ENCODE peak calls at places on chromosome 18, in seven cellular contexts. Q is Peyer's patch, T is vagina, M is HCT116, O is psoas muscle, U is WERI-Rb-1, N is dorsolateral prefrontal cortex. K is an unnamed sample.

GRCh38 chr18:58013241-58014211 is 30.5 kb upstream of the NEDD4L start:
- DNase-seq in Q (no peak), T (no peak), M (no peak), O (no peak), U (no peak), N (no peak), K (no peak)

GRCh38 chr18:41761329-41762028 is 193.6 kb upstream of the PIK3C3 start:
- DNase-seq in Q (no peak), T (no peak), M (no peak), O (no peak), U (no peak), N (no peak), K (no peak)

GRCh38 chr18:45993441-45993840 is 26.3 kb upstream of the EPG5 start:
- DNase-seq in Q (no peak), T (peak; percentile 13), M (no peak), O (no peak), U (no peak), N (no peak), K (no peak)

GRCh38 chr18:54210463-54210862 is 14.0 kb downstream of the MBD2 start:
- DNase-seq in Q (no peak), T (no peak), M (no peak), O (no peak), U (no peak), N (no peak), K (no peak)

GRCh38 chr18:30491815-30492551 is 550.6 kb downstream of the DSC3 start:
- DNase-seq in Q (no peak), T (no peak), M (no peak), O (no peak), U (no peak), N (no peak), K (no peak)

GRCh38 chr18:78713064-78713463 is 266.6 kb upstream of the SALL3 start:
- DNase-seq in Q (no peak), T (no peak), M (no peak), O (no peak), U (no peak), N (no peak), K (no peak)

GRCh38 chr18:12516049-12516677 is 108.4 kb downstream of the PRELID3A start:
- DNase-seq in Q (no peak), T (no peak), M (no peak), O (no peak), U (no peak), N (no peak), K (no peak)

GRCh38 chr18:31931886-31932240 is 11.1 kb downstream of the TRAPPC8 start:
- DNase-seq in Q (no peak), T (no peak), M (no peak), O (no peak), U (no peak), N (no peak), K (no peak)

GRCh38 chr18:60232541-60232940 is 140.0 kb downstream of the MC4R start:
- DNase-seq in Q (no peak), T (no peak), M (peak; percentile 52), O (no peak), U (no peak), N (no peak), K (no peak)

GRCh38 chr18:34222396-34223163 is 2.1 kb downstream of the NOL4 start:
- DNase-seq in Q (no peak), T (no peak), M (no peak), O (peak; percentile 21), U (peak; percentile 45), N (peak; percentile 51), K (no peak)

GRCh38 chr18:366466-367053 is 98.7 kb upstream of the THOC1 start:
- DNase-seq in Q (no peak), T (no peak), M (no peak), O (no peak), U (no peak), N (no peak), K (no peak)

GRCh38 chr18:13449651-13450050 is 231.1 kb downstream of the LDLRAD4 start:
- DNase-seq in Q (no peak), T (no peak), M (no peak), O (no peak), U (no peak), N (no peak), K (no peak)

GRCh38 chr18:55779461-55779710 is 191.4 kb upstream of the TCF4 start:
- DNase-seq in Q (peak; percentile 36), T (no peak), M (no peak), O (peak; percentile 36), U (no peak), N (no peak), K (no peak)

GRCh38 chr18:55778731-55779460 is 190.9 kb upstream of the TCF4 start:
- DNase-seq in Q (no peak), T (no peak), M (no peak), O (no peak), U (no peak), N (no peak), K (no peak)

GRCh38 chr18:55781481-55781957 is 193.5 kb upstream of the TCF4 start:
- DNase-seq in Q (no peak), T (no peak), M (no peak), O (peak; percentile 33), U (peak; percentile 76), N (peak; percentile 64), K (no peak)

GRCh38 chr18:55780591-55781071 is 192.6 kb upstream of the TCF4 start:
- DNase-seq in Q (no peak), T (no peak), M (no peak), O (no peak), U (no peak), N (no peak), K (no peak)

GRCh38 chr18:55779711-55780590 is 192.0 kb upstream of the TCF4 start:
- DNase-seq in Q (peak; percentile 18), T (no peak), M (no peak), O (peak; percentile 45), U (peak; percentile 38), N (peak; percentile 46), K (no peak)
- TF ChIP-seq CTCF in Q (no peak), T (no peak), M (no peak), O (peak; percentile 44), U (peak; percentile 45), N (peak; percentile 73), K (peak; percentile 8)

DNA sequence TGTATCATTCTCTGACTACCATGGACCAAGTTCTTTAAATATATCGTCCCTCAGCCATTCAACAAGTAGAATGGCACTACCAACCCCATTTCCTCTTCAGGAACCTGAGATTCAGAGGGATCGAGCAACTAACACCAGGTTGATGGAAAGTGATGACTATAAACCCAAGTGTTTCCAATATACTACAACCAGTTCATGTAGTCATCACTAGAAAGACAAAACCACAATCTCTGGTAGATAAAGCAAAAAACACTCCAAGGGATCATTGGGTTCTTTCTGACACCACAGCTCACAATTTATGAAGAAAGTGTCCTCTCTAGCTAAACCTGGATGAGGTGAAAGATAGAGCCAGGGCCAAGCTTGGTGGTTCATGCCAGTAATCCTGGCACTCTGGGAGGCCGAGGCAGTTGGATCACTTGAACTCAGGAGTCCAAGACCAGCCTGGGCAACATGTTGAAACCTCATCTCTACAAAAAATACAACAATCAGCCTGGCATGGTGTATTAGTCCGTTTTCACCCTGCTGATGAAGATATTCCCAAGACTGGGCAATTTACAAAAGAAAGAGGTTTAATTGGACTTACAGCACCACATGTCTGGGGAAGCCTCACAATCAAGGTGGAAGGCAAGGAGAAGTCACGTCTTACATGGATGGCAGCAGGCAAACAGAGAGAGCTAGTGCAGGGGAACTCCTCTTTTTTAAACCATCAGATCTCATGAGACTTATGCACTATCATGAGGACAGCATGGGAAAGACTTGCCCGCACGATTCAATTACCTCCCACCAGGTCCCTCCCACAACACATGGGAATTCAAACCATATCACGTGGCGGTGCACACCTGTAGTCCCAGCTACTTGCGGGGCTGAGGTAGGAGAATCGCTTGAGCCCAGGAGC is 2.2 kb downstream of the CD226 start:
- DNase-seq in Q (no peak), T (no peak), M (no peak), O (no peak), U (no peak), N (no peak), K (no peak)
- H3K4me3 ChIP-seq in Q (peak overlapping the region; percentile 10), T (no peak overlapping the region), M (no peak overlapping the region), O (no peak overlapping the region), U (no peak overlapping the region), N (no peak overlapping the region), K (peak overlapping the region; percentile 49)

DNA sequence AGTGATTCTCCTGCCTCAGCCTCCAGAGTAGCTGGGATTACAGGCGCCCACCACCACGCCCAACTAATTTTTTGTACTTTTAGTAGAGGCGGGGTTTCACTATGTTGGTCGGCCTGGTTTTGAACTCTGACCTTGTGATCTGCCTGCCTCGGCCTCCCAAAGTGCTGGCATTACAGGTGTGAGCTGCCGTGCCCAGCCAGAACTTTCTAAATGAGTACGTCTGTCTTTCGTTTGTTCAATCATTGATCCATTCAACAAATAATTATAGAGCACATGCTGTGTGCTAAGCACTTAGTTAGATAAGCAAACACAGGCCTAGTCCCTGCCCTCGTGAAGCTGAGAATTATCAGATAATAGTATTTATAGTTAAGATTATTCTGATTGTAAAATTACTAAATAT is 56.5 kb downstream of the TTC39C start:
- DNase-seq in Q (no peak), T (no peak), M (no peak), O (no peak), U (no peak), N (no peak), K (no peak)
- TF ChIP-seq CTCF in Q (no peak), T (no peak), M (no peak), O (no peak), U (no peak), N (no peak), K (no peak)

GRCh38 chr18:75248426-75249191 is 38.0 kb downstream of the TSHZ1 start:
- DNase-seq in Q (no peak), T (no peak), M (no peak), O (no peak), U (no peak), N (no peak), K (no peak)
- H3K4me3 ChIP-seq in Q (peak overlapping the region; percentile 38), T (peak overlapping the region; percentile 41), M (no peak overlapping the region), O (peak overlapping the region; percentile 63), U (no peak overlapping the region), N (peak overlapping the region; percentile 55), K (no peak overlapping the region)